ENCODE peak calls at places on chromosome 11, in five cellular contexts. One of them, this sample, is unnamed.

GRCh38 chr11:116665523-116665922 is 107.3 kb downstream of the BUD13 start:
- DNase-seq in Right ventricle myocardium superior: no peak
- DNase-seq in AG08395: no peak
- DNase-seq in neural progenitor cell: no peak
- DNase-seq in aorta: no peak
- DNase-seq in this sample: no peak

GRCh38 chr11:120217941-120218694 is 7.3 kb downstream of the OAF start:
- DNase-seq in Right ventricle myocardium superior: no peak
- DNase-seq in AG08395: no peak
- DNase-seq in neural progenitor cell: peak
- DNase-seq in aorta: no peak
- DNase-seq in this sample: peak

GRCh38 chr11:26950260-26950719 is 43.6 kb upstream of the FIBIN start:
- DNase-seq in Right ventricle myocardium superior: no peak
- DNase-seq in AG08395: peak
- DNase-seq in neural progenitor cell: no peak
- DNase-seq in aorta: no peak
- DNase-seq in this sample: no peak

GRCh38 chr11:2767751-2768150 is 68.0 kb upstream of the KCNQ1OT1 start:
- DNase-seq in Right ventricle myocardium superior: no peak
- DNase-seq in AG08395: no peak
- DNase-seq in neural progenitor cell: no peak
- DNase-seq in aorta: no peak
- DNase-seq in this sample: no peak

GRCh38 chr11:9972917-9973504 is 309.1 kb downstream of the SWAP70 start:
- DNase-seq in Right ventricle myocardium superior: no peak
- DNase-seq in AG08395: peak
- DNase-seq in neural progenitor cell: peak
- DNase-seq in aorta: no peak
- DNase-seq in this sample: peak

GRCh38 chr11:107953506-107953905 is 25.3 kb downstream of the RAB39A start:
- DNase-seq in Right ventricle myocardium superior: no peak
- DNase-seq in AG08395: no peak
- DNase-seq in neural progenitor cell: no peak
- DNase-seq in aorta: no peak
- DNase-seq in this sample: no peak

GRCh38 chr11:45704133-45704532 is 38.7 kb upstream of the CHST1 start:
- DNase-seq in Right ventricle myocardium superior: no peak
- DNase-seq in AG08395: no peak
- DNase-seq in neural progenitor cell: no peak
- DNase-seq in aorta: no peak
- DNase-seq in this sample: no peak

GRCh38 chr11:32079511-32079910 is 11.4 kb upstream of the RCN1 start:
- DNase-seq in Right ventricle myocardium superior: no peak
- DNase-seq in AG08395: no peak
- DNase-seq in neural progenitor cell: no peak
- DNase-seq in aorta: no peak
- DNase-seq in this sample: no peak

GRCh38 chr11:6497069-6497839 is at the start of gene DNHD1:
- DNase-seq in Right ventricle myocardium superior: peak
- DNase-seq in AG08395: no peak
- DNase-seq in neural progenitor cell: peak
- DNase-seq in aorta: peak
- DNase-seq in this sample: no peak

GRCh38 chr11:76672431-76673163 is 2.0 kb upstream of the LRRC32 start:
- DNase-seq in Right ventricle myocardium superior: no peak
- DNase-seq in AG08395: no peak
- DNase-seq in neural progenitor cell: no peak
- DNase-seq in aorta: peak
- DNase-seq in this sample: no peak

GRCh38 chr11:22337571-22338464 is at the start of gene SLC17A6:
- DNase-seq in Right ventricle myocardium superior: no peak
- DNase-seq in AG08395: peak
- DNase-seq in neural progenitor cell: peak
- DNase-seq in aorta: no peak
- DNase-seq in this sample: no peak

GRCh38 chr11:94602430-94603372 is 35.5 kb downstream of the PIWIL4 start:
- DNase-seq in Right ventricle myocardium superior: peak
- DNase-seq in AG08395: peak
- DNase-seq in neural progenitor cell: no peak
- DNase-seq in aorta: peak
- DNase-seq in this sample: peak

GRCh38 chr11:96869207-96869606 is 479.4 kb downstream of the JRKL start:
- DNase-seq in Right ventricle myocardium superior: no peak
- DNase-seq in AG08395: no peak
- DNase-seq in neural progenitor cell: no peak
- DNase-seq in aorta: no peak
- DNase-seq in this sample: no peak

GRCh38 chr11:13110929-13111812 is 102.1 kb downstream of the RASSF10 start:
- DNase-seq in Right ventricle myocardium superior: no peak
- DNase-seq in AG08395: peak
- DNase-seq in neural progenitor cell: peak
- DNase-seq in aorta: no peak
- DNase-seq in this sample: no peak

GRCh38 chr11:7796842-7797241 is at the start of gene OR5P2:
- DNase-seq in Right ventricle myocardium superior: no peak
- DNase-seq in AG08395: no peak
- DNase-seq in neural progenitor cell: no peak
- DNase-seq in aorta: no peak
- DNase-seq in this sample: no peak

GRCh38 chr11:73187854-73188253 is 30.2 kb upstream of the P2RY2 start:
- DNase-seq in Right ventricle myocardium superior: no peak
- DNase-seq in AG08395: no peak
- DNase-seq in neural progenitor cell: no peak
- DNase-seq in aorta: no peak
- DNase-seq in this sample: no peak

GRCh38 chr11:128456566-128457268 is 130.6 kb downstream of the ETS1 start:
- DNase-seq in Right ventricle myocardium superior: no peak
- DNase-seq in AG08395: no peak
- DNase-seq in neural progenitor cell: no peak
- DNase-seq in aorta: no peak
- DNase-seq in this sample: no peak

GRCh38 chr11:86910592-86910991 is 44.6 kb downstream of the FZD4 start:
- DNase-seq in Right ventricle myocardium superior: no peak
- DNase-seq in AG08395: no peak
- DNase-seq in neural progenitor cell: no peak
- DNase-seq in aorta: no peak
- DNase-seq in this sample: no peak

GRCh38 chr11:75966546-75967287 is 151.7 kb downstream of the UVRAG start:
- DNase-seq in Right ventricle myocardium superior: no peak
- DNase-seq in AG08395: peak
- DNase-seq in neural progenitor cell: no peak
- DNase-seq in aorta: no peak
- DNase-seq in this sample: no peak

GRCh38 chr11:64892838-64893193 is 14.4 kb upstream of the EHD1 start:
- DNase-seq in Right ventricle myocardium superior: no peak
- DNase-seq in AG08395: no peak
- DNase-seq in neural progenitor cell: no peak
- DNase-seq in aorta: no peak
- DNase-seq in this sample: no peak

GRCh38 chr11:36108812-36109498 is 165.1 kb downstream of the LDLRAD3 start:
- DNase-seq in Right ventricle myocardium superior: no peak
- DNase-seq in AG08395: no peak
- DNase-seq in neural progenitor cell: peak
- DNase-seq in aorta: no peak
- DNase-seq in this sample: no peak

GRCh38 chr11:9136731-9137130 is 45.3 kb upstream of the SCUBE2 start:
- DNase-seq in Right ventricle myocardium superior: no peak
- DNase-seq in AG08395: no peak
- DNase-seq in neural progenitor cell: no peak
- DNase-seq in aorta: no peak
- DNase-seq in this sample: no peak

GRCh38 chr11:117045956-117046355 is 52.3 kb downstream of the SIK3 start:
- DNase-seq in Right ventricle myocardium superior: no peak
- DNase-seq in AG08395: peak
- DNase-seq in neural progenitor cell: no peak
- DNase-seq in aorta: no peak
- DNase-seq in this sample: peak

GRCh38 chr11:120254788-120255518 is 15.0 kb downstream of the POU2F3 start:
- DNase-seq in Right ventricle myocardium superior: no peak
- DNase-seq in AG08395: no peak
- DNase-seq in neural progenitor cell: no peak
- DNase-seq in aorta: no peak
- DNase-seq in this sample: no peak

GRCh38 chr11:12441081-12441801 is 63.9 kb downstream of the PARVA start:
- DNase-seq in Right ventricle myocardium superior: no peak
- DNase-seq in AG08395: peak
- DNase-seq in neural progenitor cell: no peak
- DNase-seq in aorta: no peak
- DNase-seq in this sample: no peak

GRCh38 chr11:115488945-115489344 is 15.3 kb downstream of the CADM1 start:
- DNase-seq in Right ventricle myocardium superior: no peak
- DNase-seq in AG08395: no peak
- DNase-seq in neural progenitor cell: no peak
- DNase-seq in aorta: no peak
- DNase-seq in this sample: no peak

GRCh38 chr11:118621071-118621815 is 13.8 kb downstream of the PHLDB1 start:
- DNase-seq in Right ventricle myocardium superior: peak
- DNase-seq in AG08395: peak
- DNase-seq in neural progenitor cell: peak
- DNase-seq in aorta: peak
- DNase-seq in this sample: peak

GRCh38 chr11:22730319-22730718 is 63.9 kb downstream of the GAS2 start:
- DNase-seq in Right ventricle myocardium superior: no peak
- DNase-seq in AG08395: no peak
- DNase-seq in neural progenitor cell: peak
- DNase-seq in aorta: no peak
- DNase-seq in this sample: no peak

GRCh38 chr11:88552377-88553029 is 215.0 kb upstream of the CTSC start:
- DNase-seq in Right ventricle myocardium superior: peak
- DNase-seq in AG08395: peak
- DNase-seq in neural progenitor cell: peak
- DNase-seq in aorta: peak
- DNase-seq in this sample: no peak

GRCh38 chr11:46947399-46948077 is 11.0 kb downstream of the CSTPP1 start:
- DNase-seq in Right ventricle myocardium superior: no peak
- DNase-seq in AG08395: no peak
- DNase-seq in neural progenitor cell: peak
- DNase-seq in aorta: no peak
- DNase-seq in this sample: no peak

GRCh38 chr11:67572747-67573419 is 10.7 kb upstream of the GSTP1 start:
- DNase-seq in Right ventricle myocardium superior: peak
- DNase-seq in AG08395: no peak
- DNase-seq in neural progenitor cell: peak
- DNase-seq in aorta: no peak
- DNase-seq in this sample: peak